ENCODE peak calls at places on chromosome X, in seven cellular contexts. J, L, Q, C, D, P and X are unnamed samples.

GRCh38 chrX:1462596-1463251 is 10.0 kb upstream of the ASMTL start:
- DNase-seq in L (no peak), Q (no peak), D (peak), J (no peak), C (peak), P (no peak), X (no peak)

GRCh38 chrX:137998619-137999018 is 432.7 kb downstream of the ZIC3 start:
- DNase-seq in P (no peak), C (no peak), L (no peak), J (no peak), D (no peak), Q (no peak), X (no peak)

GRCh38 chrX:44935172-44935571 is 62.2 kb downstream of the KDM6A start:
- DNase-seq in P (no peak), L (no peak), J (no peak), C (no peak), D (no peak), Q (no peak), X (no peak)

GRCh38 chrX:19893722-19894121 is 6.3 kb upstream of the SH3KBP1 start:
- DNase-seq in D (no peak), C (no peak), Q (no peak), L (no peak), P (peak), J (no peak), X (no peak)

GRCh38 chrX:9873952-9874351 is 87.7 kb downstream of the SHROOM2 start:
- DNase-seq in P (peak), C (peak), J (no peak), Q (peak), L (peak), D (peak), X (peak)

GRCh38 chrX:69222103-69223090 is 57.1 kb upstream of the PJA1 start:
- DNase-seq in J (no peak), Q (peak), C (peak), D (peak), L (peak), P (peak), X (peak)

GRCh38 chrX:20432048-20432447 is 165.3 kb upstream of the RPS6KA3 start:
- DNase-seq in L (no peak), P (no peak), J (no peak), C (no peak), Q (no peak), D (no peak), X (no peak)

GRCh38 chrX:70470850-70471289 is 26.2 kb downstream of the DLG3 start:
- DNase-seq in P (no peak), Q (no peak), L (no peak), C (no peak), J (no peak), D (no peak), X (no peak)

GRCh38 chrX:25524150-25524549 is 508.4 kb upstream of the ARX start:
- DNase-seq in P (peak), D (no peak), C (no peak), J (no peak), Q (no peak), L (no peak), X (peak)

GRCh38 chrX:85084770-85085393 is 81.2 kb downstream of the APOOL start:
- DNase-seq in J (peak), L (peak), P (peak), Q (peak), D (no peak), C (peak), X (peak)

GRCh38 chrX:16185725-16186136 is 18.4 kb downstream of the MAGEB17 start:
- DNase-seq in P (no peak), J (peak), C (peak), L (peak), Q (no peak), D (no peak), X (no peak)

GRCh38 chrX:118116308-118117068 is at the start of gene KLHL13:
- DNase-seq in C (peak), D (peak), L (no peak), Q (peak), J (no peak), P (no peak), X (peak)

GRCh38 chrX:79366888-79367749 is at the start of gene ITM2A:
- DNase-seq in C (peak), P (no peak), Q (peak), D (peak), L (no peak), J (no peak), X (peak)

GRCh38 chrX:133250184-133251080 is 32.3 kb upstream of the TFDP3 start:
- DNase-seq in C (no peak), J (no peak), P (peak), D (no peak), L (no peak), Q (no peak), X (no peak)

GRCh38 chrX:136850441-136851175 is 29.9 kb downstream of the RBMX start:
- DNase-seq in D (no peak), L (no peak), P (no peak), C (no peak), Q (no peak), J (no peak), X (no peak)

GRCh38 chrX:120660638-120661037 is 30.8 kb upstream of the C1GALT1C1 start:
- DNase-seq in Q (no peak), C (no peak), P (no peak), J (no peak), L (no peak), D (no peak), X (no peak)

GRCh38 chrX:66638591-66639500 is at the start of gene EDA2R:
- DNase-seq in D (peak), C (no peak), L (no peak), P (peak), Q (peak), J (peak), X (peak)

GRCh38 chrX:97539970-97540519 is 656.3 kb downstream of the RPA4 start:
- DNase-seq in D (no peak), Q (no peak), C (no peak), J (no peak), L (no peak), P (peak), X (no peak)

GRCh38 chrX:97524997-97525396 is 641.3 kb downstream of the RPA4 start:
- DNase-seq in P (no peak), Q (no peak), C (no peak), D (no peak), J (no peak), L (no peak), X (no peak)

GRCh38 chrX:45172890-45173289 is 27.8 kb downstream of the DIPK2B start:
- DNase-seq in P (peak), D (no peak), Q (no peak), L (peak), J (no peak), C (peak), X (no peak)

GRCh38 chrX:57772637-57773036 is 92.6 kb upstream of the NLRP2B start:
- DNase-seq in J (no peak), L (no peak), C (no peak), Q (no peak), D (no peak), P (no peak), X (peak)

GRCh38 chrX:11704725-11705495 is 39.2 kb upstream of the ARHGAP6 start:
- DNase-seq in L (no peak), C (no peak), Q (no peak), P (no peak), D (no peak), J (no peak), X (no peak)

GRCh38 chrX:149871940-149872339 is 9.0 kb upstream of the MAGEA8 start:
- DNase-seq in D (peak), J (peak), Q (peak), P (peak), L (peak), C (peak), X (peak)

GRCh38 chrX:96407501-96407900 is 277.1 kb upstream of the DIAPH2 start:
- DNase-seq in L (no peak), Q (no peak), C (no peak), P (peak), J (no peak), D (no peak), X (peak)

GRCh38 chrX:19760345-19760744 is 127.1 kb downstream of the SH3KBP1 start:
- DNase-seq in J (no peak), C (no peak), Q (peak), L (no peak), D (no peak), P (no peak), X (no peak)

GRCh38 chrX:32842053-32842452 is 369.3 kb downstream of the DMD start:
- DNase-seq in D (no peak), P (no peak), L (no peak), Q (no peak), C (no peak), J (no peak), X (no peak)

GRCh38 chrX:49165901-49166881 is 3.6 kb downstream of the MAGIX start:
- DNase-seq in Q (peak), C (peak), J (peak), L (peak), P (no peak), D (peak), X (peak)
- TF ChIP-seq JUND in Q (no peak), C (peak), J (peak), L (no peak), P (no peak), D (peak), X (no peak)

GRCh38 chrX:153576961-153577360 is 22.0 kb downstream of the CCNQ start:
- DNase-seq in Q (no peak), J (no peak), C (no peak), L (no peak), D (no peak), P (no peak), X (no peak)
- TF ChIP-seq JUND in Q (no peak), J (no peak), C (no peak), L (no peak), D (no peak), P (no peak), X (no peak)

GRCh38 chrX:130024127-130024526 is 41.7 kb downstream of the BCORL1 start:
- DNase-seq in L (peak), Q (peak), P (no peak), C (peak), D (peak), J (peak), X (peak)
- TF ChIP-seq JUND in L (no peak), Q (no peak), P (no peak), C (no peak), D (no peak), J (no peak), X (no peak)

GRCh38 chrX:109327271-109327670 is 154.6 kb downstream of the GUCY2F start:
- DNase-seq in L (no peak), C (no peak), Q (no peak), D (no peak), P (no peak), J (no peak), X (no peak)
- TF ChIP-seq JUND in L (no peak), C (no peak), Q (no peak), D (no peak), P (no peak), J (no peak), X (no peak)

GRCh38 chrX:39356119-39356807 is 555.0 kb downstream of the MID1IP1 start:
- DNase-seq in P (no peak), L (no peak), D (no peak), J (no peak), Q (no peak), C (no peak), X (no peak)
- TF ChIP-seq JUND in P (no peak), L (no peak), D (no peak), J (no peak), Q (no peak), C (no peak), X (no peak)